ENCODE peak calls at places on chromosomes 1 and 21, in eight cellular contexts. Q is psoas muscle; O is SJCRH30; F is CD8-positive, alpha-beta T cell; G is effector memory CD4-positive, alpha-beta T cell; T is tibial nerve; D is heart right ventricle; J is right lobe of liver. X is an unnamed sample.

GRCh38 chr1:247054992-247055415 is 23.6 kb downstream of the ZNF670 start:
- DNase-seq in Q (no peak), O (peak; percentile 7), F (no peak), G (no peak), T (no peak), D (no peak), J (no peak), X (no peak)

GRCh38 chr1:113940365-113941244 is 11.5 kb downstream of the HIPK1 start:
- DNase-seq in Q (no peak), O (no peak), F (peak; percentile 55), G (peak; percentile 41), T (no peak), D (no peak), J (peak; percentile 50), X (no peak)

GRCh38 chr1:78687914-78688313 is 38.3 kb downstream of the IFI44 start:
- DNase-seq in Q (no peak), O (no peak), F (no peak), G (no peak), T (no peak), D (no peak), J (no peak), X (no peak)

GRCh38 chr1:177442580-177442979 is 271.8 kb downstream of the BRINP2 start:
- DNase-seq in Q (no peak), O (no peak), F (no peak), G (no peak), T (no peak), D (no peak), J (no peak), X (no peak)

GRCh38 chr1:162755306-162755705 is 35.2 kb upstream of the HSD17B7 start:
- DNase-seq in Q (no peak), O (no peak), F (no peak), G (no peak), T (no peak), D (no peak), J (no peak), X (no peak)

GRCh38 chr21:37700641-37701202 is 215.5 kb downstream of the KCNJ6 start:
- DNase-seq in Q (no peak), O (peak; percentile 90), F (no peak), G (no peak), T (no peak), D (no peak), J (no peak), X (no peak)

GRCh38 chr1:2252423-2252822 is 24.3 kb downstream of the SKI start:
- DNase-seq in Q (peak; percentile 7), O (no peak), F (no peak), G (no peak), T (no peak), D (no peak), J (no peak), X (no peak)

GRCh38 chr1:9861371-9861770 is 37.6 kb upstream of the CLSTN1 start:
- DNase-seq in Q (no peak), O (no peak), F (no peak), G (no peak), T (no peak), D (no peak), J (no peak), X (no peak)

GRCh38 chr1:118077331-118078055 is 107.5 kb downstream of the SPAG17 start:
- DNase-seq in Q (no peak), O (peak; percentile 75), F (no peak), G (no peak), T (no peak), D (no peak), J (no peak), X (no peak)

GRCh38 chr1:27011058-27011764 is 1.4 kb downstream of the TENT5B start:
- DNase-seq in Q (peak; percentile 35), O (no peak), F (no peak), G (no peak), T (no peak), D (no peak), J (no peak), X (no peak)

GRCh38 chr1:66354311-66354922 is 179.5 kb upstream of the SGIP1 start:
- DNase-seq in Q (no peak), O (peak; percentile 50), F (no peak), G (no peak), T (no peak), D (no peak), J (no peak), X (no peak)

GRCh38 chr1:239868117-239868516 is 223.6 kb upstream of the FMN2 start:
- DNase-seq in Q (no peak), O (peak; percentile 27), F (no peak), G (no peak), T (no peak), D (no peak), J (no peak), X (peak; percentile 79)

GRCh38 chr1:169527461-169528213 is 41.9 kb upstream of the SLC19A2 start:
- DNase-seq in Q (no peak), O (no peak), F (no peak), G (no peak), T (no peak), D (no peak), J (no peak), X (no peak)

GRCh38 chr1:208043690-208044089 is 132.8 kb upstream of the CD34 start:
- DNase-seq in Q (no peak), O (no peak), F (no peak), G (no peak), T (no peak), D (no peak), J (peak; percentile 63), X (no peak)

GRCh38 chr21:40516336-40516735 is 330.6 kb downstream of the DSCAM start:
- DNase-seq in Q (peak; percentile 16), O (no peak), F (no peak), G (no peak), T (no peak), D (no peak), J (no peak), X (no peak)

GRCh38 chr1:205804605-205805004 is 8.4 kb downstream of the SLC41A1 start:
- DNase-seq in Q (no peak), O (no peak), F (no peak), G (no peak), T (no peak), D (no peak), J (no peak), X (no peak)

GRCh38 chr1:203055166-203055799 is 29.0 kb downstream of the PPFIA4 start:
- DNase-seq in Q (no peak), O (peak; percentile 39), F (no peak), G (no peak), T (no peak), D (no peak), J (no peak), X (no peak)

GRCh38 chr1:100735244-100735643 is 15.7 kb downstream of the VCAM1 start:
- DNase-seq in Q (no peak), O (no peak), F (no peak), G (no peak), T (no peak), D (no peak), J (no peak), X (no peak)

DNA sequence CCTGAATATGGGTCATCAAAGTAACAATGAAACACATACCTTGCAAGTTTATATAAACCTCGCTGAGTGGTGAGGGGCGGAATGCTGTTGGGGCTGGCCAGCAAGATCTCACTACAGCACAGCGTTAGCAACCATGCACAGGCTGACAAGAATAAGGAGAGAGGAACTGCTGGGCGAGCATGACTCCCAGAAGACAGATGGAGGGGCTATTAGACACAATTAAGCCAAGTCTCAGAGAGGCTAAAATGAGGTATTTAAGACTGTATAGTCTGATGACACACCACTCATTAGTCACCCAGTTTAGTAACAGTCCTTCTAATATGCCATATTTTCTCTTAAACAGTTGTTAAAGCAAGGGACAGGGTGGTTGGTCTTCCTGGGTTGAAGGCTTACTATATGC is 340.2 kb upstream of the NR5A2 start:
- DNase-seq in Q (no peak), O (no peak), F (no peak), G (no peak), T (no peak), D (no peak), J (no peak), X (no peak)
- H3K4me1 ChIP-seq in Q (no peaks in the 10 kb centered on the region), O (no peaks in the 10 kb centered on the region), F (no peaks in the 10 kb centered on the region), G (no peaks in the 10 kb centered on the region), T (no peaks in the 10 kb centered on the region), D (peaks cover 4% of the 10 kb centered on the region), J (no peaks in the 10 kb centered on the region), X (peaks cover 7% of the 10 kb centered on the region)

GRCh38 chr1:160400646-160401486 is 502 bp downstream of the VANGL2 start:
- DNase-seq in Q (no peak), O (peak; percentile 40), F (no peak), G (no peak), T (no peak), D (peak; percentile 19), J (peak; percentile 18), X (no peak)

GRCh38 chr1:160398823-160399222 is 1.5 kb upstream of the VANGL2 start:
- DNase-seq in Q (no peak), O (no peak), F (no peak), G (no peak), T (no peak), D (no peak), J (peak; percentile 28), X (no peak)

GRCh38 chr1:160400284-160400645 is at the start of gene VANGL2:
- DNase-seq in Q (peak; percentile 75), O (peak; percentile 85), F (peak; percentile 34), G (no peak), T (no peak), D (peak; percentile 88), J (peak; percentile 46), X (no peak)

GRCh38 chr1:160401487-160401805 is 1.1 kb downstream of the VANGL2 start:
- DNase-seq in Q (no peak), O (no peak), F (no peak), G (no peak), T (no peak), D (no peak), J (peak; percentile 27), X (no peak)

GRCh38 chr1:160399544-160400283 is 650 bp upstream of the VANGL2 start:
- DNase-seq in Q (no peak), O (no peak), F (no peak), G (no peak), T (no peak), D (no peak), J (peak; percentile 14), X (no peak)
- H3K4me3 ChIP-seq in Q (peak overlapping the region; percentile 74), O (peak overlapping the region; percentile 92), F (peak overlapping the region; percentile 31), G (peak overlapping the region; percentile 38), T (peak overlapping the region; percentile 85), D (peak overlapping the region; percentile 80), J (peak overlapping the region; percentile 29), X (peak overlapping the region; percentile 85)

DNA sequence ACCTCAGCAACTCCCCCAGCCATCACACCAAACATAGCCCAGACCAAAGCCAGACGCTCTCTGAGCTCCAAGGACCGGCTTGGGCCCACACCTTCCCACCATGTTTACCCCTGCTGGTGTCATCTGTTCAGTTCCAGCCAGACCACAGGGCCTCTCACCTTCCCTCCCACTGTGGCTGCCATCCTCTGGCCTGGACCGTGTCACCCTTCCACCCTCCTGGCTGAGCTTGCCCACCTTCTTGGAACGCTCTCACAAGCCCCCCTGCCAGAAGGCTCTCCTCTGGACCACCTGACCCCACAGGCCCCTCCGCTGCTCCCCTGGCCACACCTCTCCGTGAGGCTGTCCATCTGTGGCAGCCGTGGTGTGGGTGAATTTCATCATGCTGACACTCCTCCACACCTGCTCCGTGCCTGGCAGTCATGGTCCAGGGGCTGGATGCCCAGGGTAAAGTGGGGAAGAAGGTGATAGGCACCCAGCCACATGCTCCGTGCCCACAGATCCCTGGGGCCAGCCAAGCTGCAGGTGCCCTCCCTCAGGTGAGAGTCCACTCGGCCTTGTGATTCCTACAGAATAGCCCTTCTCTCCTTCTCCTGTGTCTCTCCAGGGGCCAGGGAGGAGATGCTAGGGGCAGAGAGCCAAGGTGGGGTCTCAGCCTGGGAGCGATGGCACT is 16.6 kb upstream of the POFUT2 start:
- DNase-seq in Q (peak; percentile 14), O (no peak), F (no peak), G (no peak), T (no peak), D (peak; percentile 8), J (no peak), X (no peak)
- H3K4me1 ChIP-seq in Q (peaks cover 23% of the 10 kb centered on the region), O (peaks cover 79% of the 10 kb centered on the region), F (peaks cover 45% of the 10 kb centered on the region), G (peaks cover 14% of the 10 kb centered on the region), T (no peaks in the 10 kb centered on the region), D (peaks cover 74% of the 10 kb centered on the region), J (peaks cover 24% of the 10 kb centered on the region), X (peaks cover 74% of the 10 kb centered on the region)

GRCh38 chr1:21569820-21570527 is 60.8 kb downstream of the ALPL start:
- DNase-seq in Q (no peak), O (no peak), F (no peak), G (no peak), T (no peak), D (no peak), J (no peak), X (no peak)
- H3K4me3 ChIP-seq in Q (no peak overlapping the region), O (no peak overlapping the region), F (no peak overlapping the region), G (no peak overlapping the region), T (no peak overlapping the region), D (no peak overlapping the region), J (no peak overlapping the region), X (no peak overlapping the region)